ENCODE peak calls at places on chromosome 18, in six cellular contexts. U, J, H, E, W and V are unnamed samples.

GRCh38 chr18:78327643-78328042 is 652.0 kb upstream of the SALL3 start:
- DNase-seq in U (no peak), J (no peak), H (no peak), E (no peak), W (no peak), V (no peak)

GRCh38 chr18:12049983-12050811 is 43.4 kb upstream of the ANKRD62 start:
- DNase-seq in U (no peak), J (no peak), H (peak; percentile 26), E (no peak), W (no peak), V (no peak)

GRCh38 chr18:3071676-3072075 is 58.7 kb upstream of the LPIN2 start:
- DNase-seq in U (no peak), J (no peak), H (no peak), E (no peak), W (no peak), V (no peak)

GRCh38 chr18:44179693-44180092 is 501.0 kb upstream of the SETBP1 start:
- DNase-seq in U (no peak), J (no peak), H (no peak), E (no peak), W (no peak), V (no peak)

GRCh38 chr18:3074094-3074493 is 61.1 kb upstream of the LPIN2 start:
- DNase-seq in U (no peak), J (no peak), H (no peak), E (no peak), W (no peak), V (no peak)

GRCh38 chr18:513826-514530 is 13.5 kb upstream of the COLEC12 start:
- DNase-seq in U (no peak), J (no peak), H (no peak), E (no peak), W (no peak), V (no peak)

GRCh38 chr18:55286257-55286825 is 301.7 kb downstream of the TCF4 start:
- DNase-seq in U (no peak), J (no peak), H (no peak), E (no peak), W (no peak), V (no peak)

GRCh38 chr18:13139885-13140450 is 78.6 kb upstream of the LDLRAD4 start:
- DNase-seq in U (no peak), J (no peak), H (no peak), E (no peak), W (no peak), V (no peak)

GRCh38 chr18:24535831-24536230 is 75.4 kb downstream of the HRH4 start:
- DNase-seq in U (no peak), J (no peak), H (no peak), E (no peak), W (no peak), V (no peak)

GRCh38 chr18:58230438-58231179 is 186.6 kb downstream of the NEDD4L start:
- DNase-seq in U (no peak), J (no peak), H (no peak), E (no peak), W (peak; percentile 42), V (no peak)

GRCh38 chr18:76670564-76671288 is 151.6 kb upstream of the ZNF236 start:
- DNase-seq in U (no peak), J (no peak), H (no peak), E (no peak), W (no peak), V (no peak)

GRCh38 chr18:34548973-34549294 is 161.2 kb upstream of the DTNA start:
- DNase-seq in U (no peak), J (no peak), H (no peak), E (no peak), W (no peak), V (no peak)

GRCh38 chr18:53739700-53740099 is 484.8 kb downstream of the MBD2 start:
- DNase-seq in U (no peak), J (no peak), H (no peak), E (no peak), W (no peak), V (no peak)